ENCODE peak calls at places on chromosomes 4 and X, in seven cellular contexts. M is PC-3, G is uterus, W is A673, B is BE2C, E is AG04450, N is heart left ventricle. P is an unnamed sample.

GRCh38 chr4:78297075-78297815 is 240.1 kb downstream of the FRAS1 start:
- DNase-seq in G (no peak), E (no peak), M (no peak), N (no peak), B (no peak), W (no peak), P (peak; percentile 44)

GRCh38 chr4:82090717-82091116 is 283.1 kb downstream of the HNRNPD start:
- DNase-seq in G (no peak), M (no peak), N (no peak), W (no peak), E (no peak), B (no peak), P (no peak)

GRCh38 chr4:8283161-8283560 is 13.6 kb downstream of the HTRA3 start:
- DNase-seq in N (peak; percentile 52), M (no peak), G (no peak), B (no peak), W (no peak), E (no peak), P (no peak)

GRCh38 chrX:3451566-3451965 is 105.1 kb upstream of the MXRA5 start:
- DNase-seq in E (no peak), N (no peak), M (no peak), B (no peak), G (no peak), W (no peak), P (no peak)

GRCh38 chr4:183035726-183036415 is 63.2 kb upstream of the WWC2 start:
- DNase-seq in G (no peak), N (no peak), W (no peak), E (no peak), B (no peak), M (peak; percentile 32), P (no peak)

GRCh38 chr4:52876063-52876462 is 13.9 kb downstream of the RASL11B start:
- DNase-seq in N (no peak), W (no peak), E (no peak), G (no peak), M (no peak), B (no peak), P (no peak)

GRCh38 chrX:135396566-135396965 is 25.2 kb upstream of the SMIM10L2A start:
- DNase-seq in G (no peak), W (no peak), M (no peak), E (no peak), N (no peak), B (no peak), P (no peak)

GRCh38 chr4:81207793-81208192 is 7.2 kb downstream of the PRKG2 start:
- DNase-seq in G (no peak), E (peak; percentile 39), M (peak; percentile 58), W (no peak), N (no peak), B (no peak), P (no peak)

GRCh38 chr4:78565971-78566372 is 14.4 kb downstream of the ANXA3 start:
- DNase-seq in B (no peak), G (no peak), M (peak; percentile 67), N (no peak), W (no peak), E (no peak), P (no peak)

GRCh38 chrX:107731831-107732502 is 43.6 kb downstream of the TSC22D3 start:
- DNase-seq in M (peak; percentile 84), E (no peak), W (no peak), N (peak; percentile 88), B (peak; percentile 78), G (peak; percentile 89), P (no peak)

GRCh38 chrX:112868586-112868985 is 28.0 kb upstream of the AMOT start:
- DNase-seq in N (no peak), W (no peak), B (no peak), E (no peak), G (no peak), M (peak; percentile 9), P (no peak)

GRCh38 chr4:82776925-82777542 is 21.6 kb downstream of the SCD5 start:
- DNase-seq in G (no peak), B (no peak), E (peak; percentile 15), W (no peak), N (no peak), M (no peak), P (no peak)

GRCh38 chrX:134801267-134801666 is 143.0 kb upstream of the PLAC1 start:
- DNase-seq in W (peak; percentile 21), M (peak; percentile 15), E (no peak), N (no peak), B (peak; percentile 15), G (no peak), P (no peak)

GRCh38 chr4:25484243-25484721 is 107.2 kb downstream of the ANAPC4 start:
- DNase-seq in G (no peak), W (peak; percentile 9), N (no peak), E (no peak), B (no peak), M (no peak), P (no peak)

GRCh38 chr4:90187148-90187884 is 60.1 kb downstream of the CCSER1 start:
- DNase-seq in B (no peak), E (no peak), N (no peak), W (no peak), G (no peak), M (no peak), P (peak; percentile 18)

GRCh38 chr4:59062970-59063369 is 1952.8 kb upstream of the IGFBP7 start:
- DNase-seq in G (no peak), B (no peak), W (no peak), E (no peak), M (no peak), N (no peak), P (no peak)

GRCh38 chr4:93183589-93183988 is 645.0 kb upstream of the ATOH1 start:
- DNase-seq in G (no peak), B (no peak), N (no peak), W (peak; percentile 7), E (no peak), M (peak; percentile 18), P (no peak)

GRCh38 chrX:22037911-22038537 is 5.9 kb downstream of the PHEX start:
- DNase-seq in E (no peak), M (no peak), N (no peak), W (no peak), G (no peak), B (no peak), P (no peak)

GRCh38 chrX:22037225-22037624 is 5.1 kb downstream of the PHEX start:
- DNase-seq in N (no peak), B (no peak), E (no peak), G (no peak), W (no peak), M (no peak), P (no peak)

GRCh38 chrX:22033818-22034217 is 1.7 kb downstream of the PHEX start:
- DNase-seq in G (no peak), M (no peak), E (no peak), B (no peak), W (no peak), N (no peak), P (no peak)

DNA sequence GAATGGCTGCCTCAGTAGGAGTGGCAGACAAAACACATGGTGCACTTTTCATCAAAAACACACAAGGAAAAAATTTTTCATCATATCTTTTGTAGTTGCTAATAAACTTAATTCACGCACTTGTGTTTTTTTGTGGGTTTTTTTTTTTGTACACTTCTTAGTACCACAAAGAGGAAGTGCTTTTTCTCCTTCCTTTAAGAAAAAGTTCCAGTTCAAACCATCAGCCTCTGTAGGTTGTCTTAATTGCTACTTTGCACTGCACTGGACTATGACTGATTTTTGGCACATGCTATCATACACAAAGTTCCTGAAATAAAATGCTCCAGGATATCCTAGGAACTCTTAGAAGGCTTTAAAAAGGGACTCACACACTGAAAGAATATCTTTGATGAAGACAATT is at the start of gene PHEX:
- DNase-seq in G (no peak), W (no peak), N (no peak), E (no peak), M (no peak), B (no peak), P (no peak)
- TF ChIP-seq CTCF in G (no peak), W (no peak), N (no peak), E (no peak), M (no peak), B (no peak), P (no peak)

GRCh38 chr4:56430203-56430602 is 5.2 kb downstream of the PPAT start:
- DNase-seq in B (no peak), E (no peak), G (no peak), M (no peak), N (no peak), W (no peak), P (no peak)

GRCh38 chr4:56426273-56426672 is 9.1 kb downstream of the PPAT start:
- DNase-seq in N (no peak), E (no peak), M (no peak), G (no peak), W (no peak), B (no peak), P (peak; percentile 69)

GRCh38 chr4:56425518-56425917 is 9.9 kb downstream of the PPAT start:
- DNase-seq in B (no peak), G (no peak), N (no peak), E (no peak), W (no peak), M (no peak), P (no peak)

GRCh38 chr4:56424176-56424575 is 11.2 kb downstream of the PPAT start:
- DNase-seq in B (no peak), N (no peak), E (no peak), M (no peak), W (no peak), G (no peak), P (no peak)

GRCh38 chr4:56424697-56425514 is 10.5 kb downstream of the PPAT start:
- DNase-seq in W (peak; percentile 29), E (no peak), M (peak; percentile 61), B (peak; percentile 22), N (no peak), G (no peak), P (peak; percentile 54)
- H3K4me3 ChIP-seq in W (no peak overlapping the region), E (no peak overlapping the region), M (no peak overlapping the region), B (no peak overlapping the region), N (peak overlapping the region; percentile 22), G (no peak overlapping the region), P (peak overlapping the region; percentile 6)

GRCh38 chr4:13968723-13969122 is 341.2 kb upstream of the BOD1L1 start:
- DNase-seq in M (peak; percentile 77), G (no peak), N (no peak), E (no peak), B (no peak), W (no peak), P (no peak)
- TF ChIP-seq CTCF in M (peak; percentile 30), G (no peak), N (no peak), E (no peak), B (no peak), W (no peak), P (no peak)

DNA sequence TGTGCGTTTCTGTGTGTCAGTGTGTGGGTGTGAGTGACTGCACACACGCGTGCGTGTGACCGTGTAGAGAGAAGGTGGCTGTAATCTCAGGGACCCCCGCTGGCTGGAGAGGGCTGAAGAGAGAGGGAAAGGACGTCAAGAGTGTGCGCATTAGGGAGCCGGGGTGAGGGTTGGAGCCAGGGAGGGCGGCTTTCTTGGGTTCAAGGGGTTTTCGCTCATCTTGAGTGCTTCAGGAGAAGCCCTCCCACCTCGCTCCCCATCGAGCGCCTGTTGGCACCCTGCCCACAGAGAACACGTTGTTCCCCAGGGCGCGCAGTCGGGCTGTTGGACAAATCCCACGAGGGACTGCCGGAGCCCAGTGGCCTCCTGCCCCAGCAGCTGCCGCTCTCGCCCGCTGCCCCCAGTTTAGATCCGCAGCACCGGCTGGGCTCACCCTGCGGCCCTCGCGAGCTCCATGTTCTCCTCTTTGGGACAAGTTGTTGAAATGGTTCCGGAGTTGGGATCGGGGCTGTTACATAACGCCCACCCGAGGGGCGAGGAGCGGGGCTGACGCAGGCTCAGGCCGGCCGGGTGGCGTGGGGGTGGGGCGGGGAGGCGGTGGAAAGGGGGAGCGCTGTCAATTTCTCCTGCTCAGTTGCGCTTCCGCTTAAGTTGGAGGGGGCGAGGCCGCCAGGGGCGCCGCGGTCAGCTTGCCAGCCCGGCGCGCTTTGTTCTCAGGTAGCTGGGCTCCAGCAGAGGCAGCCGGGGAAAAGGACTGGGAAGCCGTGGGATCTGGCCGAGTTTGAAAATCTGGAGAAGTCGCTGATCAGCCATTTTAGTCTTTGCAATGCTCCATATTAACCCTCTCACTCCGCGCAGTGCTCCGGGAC is 1.6 kb downstream of the GRIA2 start:
- DNase-seq in E (no peak), N (no peak), G (peak; percentile 41), W (peak; percentile 34), B (peak; percentile 51), M (no peak), P (no peak)
- H3K4me3 ChIP-seq in E (peak overlapping the region; percentile 27), N (peak overlapping the region; percentile 42), G (peak overlapping the region; percentile 38), W (peak overlapping the region; percentile 59), B (peak overlapping the region; percentile 64), M (no peak overlapping the region), P (no peak overlapping the region)